ENCODE peak calls at places on chromosomes 1 and 21, in ten cellular contexts. Q is stimulated activated CD4-positive, alpha-beta T cell treated with anti-CD3 and anti-CD28 coated beads, Interleukin-4, amount 100 ng/mL, for 24 hours; D is GM03348; C is T-cell; R is GM18507; Z is Peyer's patch; F is left colon; V is iPS-NIHi11; M is NCI-H748 treated with DMSO at 0.1 percent for 48 hours; I is H1. G is an unnamed sample.

GRCh38 chr1:151106891-151107290 is 36.3 kb downstream of the GABPB2 start:
- DNase-seq in Q (no peak), D (peak), C (no peak), R (no peak), Z (no peak), F (no peak), V (no peak), M (no peak), I (no peak), G (no peak)

GRCh38 chr21:34846601-34847112 is 177.9 kb downstream of the CLIC6 start:
- DNase-seq in Q (no peak), D (no peak), C (no peak), R (no peak), Z (no peak), F (no peak), V (peak), M (no peak), I (no peak), G (no peak)

GRCh38 chr1:15090373-15090772 is 63.2 kb upstream of the TMEM51 start:
- DNase-seq in Q (no peak), D (no peak), C (no peak), R (no peak), Z (no peak), F (peak), V (peak), M (peak), I (peak), G (peak)

GRCh38 chr1:9784508-9785133 is 39.1 kb downstream of the CLSTN1 start:
- DNase-seq in Q (peak), D (peak), C (peak), R (peak), Z (peak), F (no peak), V (peak), M (no peak), I (no peak), G (peak)

GRCh38 chr21:45040739-45041138 is 33.6 kb upstream of the ADARB1 start:
- DNase-seq in Q (no peak), D (no peak), C (no peak), R (no peak), Z (no peak), F (no peak), V (no peak), M (no peak), I (peak), G (no peak)

GRCh38 chr1:4960336-4960735 is 305.9 kb downstream of the AJAP1 start:
- DNase-seq in Q (no peak), D (no peak), C (no peak), R (no peak), Z (no peak), F (no peak), V (no peak), M (no peak), I (no peak), G (no peak)

GRCh38 chr1:154955039-154955717 is 721 bp downstream of the PBXIP1 start:
- DNase-seq in Q (peak), D (no peak), C (peak), R (no peak), Z (peak), F (peak), V (peak), M (peak), I (no peak), G (peak)

GRCh38 chr1:3436451-3436850 is 18.0 kb upstream of the ARHGEF16 start:
- DNase-seq in Q (no peak), D (no peak), C (no peak), R (no peak), Z (no peak), F (no peak), V (no peak), M (no peak), I (no peak), G (no peak)

GRCh38 chr1:192066202-192066601 is 92.1 kb upstream of the RGS18 start:
- DNase-seq in Q (no peak), D (no peak), C (no peak), R (no peak), Z (no peak), F (no peak), V (no peak), M (no peak), I (no peak), G (no peak)

GRCh38 chr1:159132271-159132881 is 39.0 kb upstream of the CADM3 start:
- DNase-seq in Q (peak), D (peak), C (peak), R (peak), Z (peak), F (peak), V (peak), M (no peak), I (peak), G (peak)

GRCh38 chr1:54593571-54594160 is 29.7 kb downstream of the FAM151A start:
- DNase-seq in Q (no peak), D (no peak), C (no peak), R (no peak), Z (no peak), F (no peak), V (no peak), M (no peak), I (no peak), G (no peak)

GRCh38 chr1:183841950-183842816 is 37.3 kb downstream of the RGL1 start:
- DNase-seq in Q (peak), D (peak), C (no peak), R (peak), Z (no peak), F (peak), V (no peak), M (no peak), I (no peak), G (peak)

GRCh38 chr21:45859762-45860357 is 121.7 kb upstream of the COL6A1 start:
- DNase-seq in Q (no peak), D (no peak), C (no peak), R (no peak), Z (no peak), F (no peak), V (no peak), M (no peak), I (peak), G (no peak)

GRCh38 chr21:46323710-46324389 is at the start of the genes C21orf58 and PCNT:
- DNase-seq in Q (peak), D (peak), C (peak), R (peak), Z (peak), F (peak), V (peak), M (peak), I (peak), G (peak)

GRCh38 chr1:183841550-183841949 is 36.6 kb downstream of the RGL1 start:
- DNase-seq in Q (no peak), D (no peak), C (no peak), R (no peak), Z (no peak), F (no peak), V (no peak), M (no peak), I (no peak), G (no peak)

GRCh38 chr1:228974296-228974695 is 239.0 kb downstream of the RHOU start:
- DNase-seq in Q (no peak), D (no peak), C (no peak), R (no peak), Z (no peak), F (no peak), V (no peak), M (no peak), I (no peak), G (no peak)